ENCODE peak calls at places on chromosomes 11 and 22, in four cellular contexts. L is ovary, C is Right ventricle myocardium superior, W is NCI-H524 treated with DMSO at 0.1 percent for 48 hours. I is an unnamed sample.

GRCh38 chr11:113043704-113044103 is 82.5 kb downstream of the NCAM1 start:
- DNase-seq in C (no peak), L (no peak), W (no peak), I (no peak)

GRCh38 chr11:111730871-111731591 is 35.2 kb downstream of the PPP2R1B start:
- DNase-seq in L (peak), C (peak), W (no peak), I (peak)

GRCh38 chr11:70063555-70063954 is 14.6 kb upstream of the ANO1 start:
- DNase-seq in C (no peak), L (no peak), W (no peak), I (no peak)

GRCh38 chr11:114017723-114018122 is 41.8 kb upstream of the ZBTB16 start:
- DNase-seq in C (no peak), L (no peak), W (no peak), I (no peak)

GRCh38 chr11:123740787-123741158 is 687 bp downstream of the ZNF202 start:
- DNase-seq in C (no peak), W (no peak), L (no peak), I (no peak)

GRCh38 chr22:30286813-30287625 is 2.3 kb downstream of the CASTOR1 start:
- DNase-seq in W (no peak), L (peak), C (peak), I (peak)

GRCh38 chr11:6566704-6567370 is 36.6 kb downstream of the RRP8 start:
- DNase-seq in L (no peak), W (no peak), C (peak), I (no peak)

GRCh38 chr22:22942511-22943329 is 55.1 kb downstream of the IGLL5 start:
- DNase-seq in L (peak), C (no peak), W (no peak), I (no peak)

GRCh38 chr11:61553373-61554171 is 27.3 kb downstream of the SYT7 start:
- DNase-seq in C (no peak), L (no peak), W (peak), I (no peak)

GRCh38 chr11:35554491-35555237 is 29.2 kb upstream of the PAMR1 start:
- DNase-seq in L (no peak), C (no peak), W (no peak), I (no peak)

GRCh38 chr22:29798318-29798717 is 31.1 kb downstream of the UQCR10 start:
- DNase-seq in W (no peak), L (no peak), C (no peak), I (no peak)

GRCh38 chr11:10268746-10269487 is 25.1 kb downstream of the SBF2 start:
- DNase-seq in C (no peak), L (no peak), W (no peak), I (no peak)

GRCh38 chr22:46846832-46847355 is 84.4 kb downstream of the TBC1D22A start:
- DNase-seq in L (no peak), C (no peak), W (no peak), I (no peak)

GRCh38 chr22:22670076-22670795 is 25.8 kb downstream of the GGTLC2 start:
- DNase-seq in L (no peak), W (no peak), C (no peak), I (no peak)

GRCh38 chr11:59610289-59610688 is 5.3 kb downstream of the OSBP start:
- DNase-seq in W (no peak), L (no peak), C (no peak), I (no peak)

GRCh38 chr11:1157645-1158591 is at the start of gene MUC5AC:
- DNase-seq in L (peak), C (peak), W (no peak), I (no peak)

GRCh38 chr11:76347391-76347790 is 33.5 kb downstream of the THAP12 start:
- DNase-seq in C (no peak), W (no peak), L (no peak), I (no peak)

GRCh38 chr11:93585758-93586157 is 42.6 kb upstream of the SMCO4 start:
- DNase-seq in W (no peak), C (no peak), L (no peak), I (no peak)

GRCh38 chr11:12281571-12282478 is 95.5 kb upstream of the PARVA start:
- DNase-seq in C (peak), W (no peak), L (peak), I (peak)

GRCh38 chr11:107733518-107733917 is 21.7 kb upstream of the SLN start:
- DNase-seq in C (no peak), L (no peak), W (no peak), I (no peak)

GRCh38 chr11:120337896-120338840 is 2.0 kb downstream of the ARHGEF12 start:
- DNase-seq in L (no peak), W (no peak), C (no peak), I (no peak)

GRCh38 chr11:119578466-119579220 is 150.4 kb downstream of the NECTIN1 start:
- DNase-seq in L (no peak), W (no peak), C (no peak), I (no peak)

GRCh38 chr11:73349633-73350032 is 26.6 kb upstream of the RELT start:
- DNase-seq in C (no peak), W (no peak), L (no peak), I (no peak)

GRCh38 chr11:66343176-66343575 is 1.7 kb downstream of the BRMS1 start:
- DNase-seq in L (no peak), C (peak), W (no peak), I (peak)

GRCh38 chr11:2186669-2187266 is 15.2 kb upstream of the TH start:
- DNase-seq in W (peak), L (no peak), C (no peak), I (no peak)

GRCh38 chr11:44388828-44389645 is 79.1 kb upstream of the ALX4 start:
- DNase-seq in W (no peak), L (no peak), C (no peak), I (no peak)

GRCh38 chr11:94910779-94911178 is 62.6 kb downstream of the CWC15 start:
- DNase-seq in L (no peak), W (no peak), C (no peak), I (no peak)

I was measured in right cardiac atrium.